ENCODE peak calls at places on chromosomes 1 and 21, in six cellular contexts. U is NCI-H1417 treated with DMSO at 0.1 percent for 48 hours; W is HepG2; G is iPS-NIHi11; Y is activated CD4-positive, alpha-beta T cell treated with anti-CD3 and anti-CD28 coated beads for 24 hours; P is epithelial cell of esophagus. C is an unnamed sample.

GRCh38 chr1:237084399-237085077 is 42.6 kb downstream of the RYR2 start:
- DNase-seq in U (no peak), P (no peak), W (no peak), G (no peak), Y (no peak), C (no peak)

GRCh38 chr1:6302568-6302967 is 41.7 kb upstream of the GPR153 start:
- DNase-seq in G (no peak), W (no peak), P (no peak), U (no peak), Y (no peak), C (no peak)

GRCh38 chr1:198601936-198602889 is 36.6 kb upstream of the PTPRC start:
- DNase-seq in G (no peak), P (no peak), W (no peak), Y (no peak), U (no peak), C (no peak)

GRCh38 chr1:112247971-112248370 is 148.0 kb upstream of the CTTNBP2NL start:
- DNase-seq in Y (no peak), W (no peak), G (no peak), P (no peak), U (no peak), C (no peak)

GRCh38 chr1:186082235-186082937 is 292.7 kb downstream of the TPR start:
- DNase-seq in G (peak; percentile 26), Y (no peak), W (peak; percentile 73), P (peak; percentile 91), U (peak; percentile 86), C (peak; percentile 2)

GRCh38 chr1:17061486-17062271 is 7.8 kb upstream of the SDHB start:
- DNase-seq in U (no peak), W (no peak), P (peak; percentile 64), G (no peak), Y (no peak), C (no peak)

GRCh38 chr1:174405219-174405618 is 42.5 kb upstream of the GPR52 start:
- DNase-seq in W (no peak), Y (no peak), G (no peak), U (no peak), P (peak; percentile 8), C (no peak)

GRCh38 chr1:169914534-169914933 is 20.8 kb upstream of the SCYL3 start:
- DNase-seq in Y (no peak), U (no peak), P (peak; percentile 52), G (no peak), W (no peak), C (no peak)

GRCh38 chr1:145985502-145986439 is 10.6 kb downstream of the TXNIP start:
- DNase-seq in Y (no peak), P (peak; percentile 74), G (no peak), W (peak; percentile 56), U (no peak), C (no peak)

GRCh38 chr1:228039986-228040385 is 33.2 kb downstream of the WNT3A start:
- DNase-seq in W (no peak), G (no peak), U (no peak), P (no peak), Y (no peak), C (no peak)

GRCh38 chr21:45577806-45578801 is 35.9 kb upstream of the SLC19A1 start:
- DNase-seq in P (no peak), G (no peak), U (peak; percentile 25), W (peak; percentile 30), Y (no peak), C (peak; percentile 36)

GRCh38 chr21:37389456-37389855 is 22.9 kb downstream of the DYRK1A start:
- DNase-seq in W (no peak), P (no peak), G (no peak), Y (no peak), U (no peak), C (no peak)

GRCh38 chr1:171743014-171743870 is 1.4 kb upstream of the VAMP4 start:
- DNase-seq in P (peak; percentile 91), W (no peak), G (no peak), U (no peak), Y (no peak), C (no peak)

GRCh38 chr1:116553386-116554115 is 17.3 kb downstream of the CD58 start:
- DNase-seq in U (no peak), W (no peak), Y (no peak), G (no peak), P (peak; percentile 93), C (no peak)

GRCh38 chr1:74570797-74571492 is 58.5 kb upstream of the LRRC53 start:
- DNase-seq in W (no peak), Y (no peak), U (no peak), G (no peak), P (no peak), C (peak; percentile 17)

GRCh38 chr1:53439337-53440207 is 19.6 kb upstream of the DMRTB1 start:
- DNase-seq in G (no peak), U (no peak), Y (no peak), P (no peak), W (no peak), C (no peak)